ENCODE peak calls at places on chromosomes 12 and 14, in seven cellular contexts. Y is suprapubic skin, D is OCI-LY7, J is dorsolateral prefrontal cortex, F is body of pancreas, W is brain microvascular endothelial cell, S is fibroblast of villous mesenchyme. Z is an unnamed sample.
A peak's percentile ranks its signal among the peaks of the same experiment; 100 is the strongest.

GRCh38 chr14:35993512-35993960 is 167.4 kb downstream of the BRMS1L start:
- DNase-seq in F (no peak), W (no peak), D (no peak), S (no peak), Y (no peak), J (no peak), Z (no peak)

GRCh38 chr12:56001446-56002100 is 4.5 kb downstream of the SUOX start:
- DNase-seq in D (no peak), Y (no peak), F (no peak), W (no peak), S (no peak), J (no peak), Z (no peak)

GRCh38 chr14:100413699-100414098 is 90.6 kb downstream of the SLC25A47 start:
- DNase-seq in Y (no peak), F (no peak), W (no peak), S (no peak), D (no peak), J (no peak), Z (no peak)

GRCh38 chr14:91029451-91030217 is 30.8 kb downstream of the RPS6KA5 start:
- DNase-seq in W (no peak), F (no peak), Y (no peak), S (peak; percentile 51), D (no peak), J (no peak), Z (no peak)

GRCh38 chr12:25404955-25405354 is 148.1 kb downstream of the LMNTD1 start:
- DNase-seq in W (no peak), Y (no peak), F (no peak), D (no peak), S (no peak), J (no peak), Z (no peak)

GRCh38 chr14:104424406-104425072 is 155.0 kb upstream of the C14orf180 start:
- DNase-seq in S (no peak), W (no peak), D (no peak), Y (peak; percentile 54), J (no peak), F (no peak), Z (no peak)

GRCh38 chr12:107258780-107259179 is 165.4 kb upstream of the CRY1 start:
- DNase-seq in Y (no peak), W (no peak), F (no peak), J (no peak), D (no peak), S (no peak), Z (no peak)

GRCh38 chr14:79705126-79705894 is 506.0 kb downstream of the DIO2 start:
- DNase-seq in F (no peak), J (peak; percentile 68), Y (no peak), S (no peak), W (no peak), D (no peak), Z (no peak)

GRCh38 chr12:524167-524951 is 64.6 kb downstream of the B4GALNT3 start:
- DNase-seq in W (no peak), Y (no peak), J (no peak), D (no peak), F (peak; percentile 22), S (peak; percentile 29), Z (no peak)

GRCh38 chr12:92596388-92596787 is 106.4 kb upstream of the PLEKHG7 start:
- DNase-seq in D (no peak), S (peak; percentile 73), J (no peak), W (peak; percentile 80), F (no peak), Y (no peak), Z (peak; percentile 49)

GRCh38 chr12:111428728-111429175 is 23.0 kb downstream of the SH2B3 start:
- DNase-seq in D (peak; percentile 30), F (no peak), W (no peak), S (no peak), J (no peak), Y (peak; percentile 79), Z (peak; percentile 36)

GRCh38 chr14:91555531-91555930 is 45.4 kb upstream of the PPP4R3A start:
- DNase-seq in S (no peak), Y (no peak), D (no peak), J (no peak), W (no peak), F (no peak), Z (no peak)

GRCh38 chr12:50786498-50787231 is 22.8 kb downstream of the ATF1 start:
- DNase-seq in F (no peak), S (peak; percentile 95), J (no peak), W (peak; percentile 86), D (no peak), Y (no peak), Z (peak; percentile 96)
- H3K4me3 ChIP-seq in F (no peak overlapping the region), S (peak overlapping the region; percentile 2), J (no peak overlapping the region), W (no peak overlapping the region), D (no peak overlapping the region), Y (no peak overlapping the region), Z (no peak overlapping the region)

GRCh38 chr14:49617846-49618519 is 2.4 kb downstream of the RPL36AL start:
- DNase-seq in J (no peak), Y (no peak), S (no peak), D (no peak), W (no peak), F (no peak), Z (no peak)

GRCh38 chr14:49621114-49621881 is 699 bp downstream of the MGAT2 start:
- DNase-seq in S (peak; percentile 49), Y (peak; percentile 87), J (peak; percentile 70), F (peak; percentile 66), W (peak; percentile 60), D (peak; percentile 86), Z (peak; percentile 61)

GRCh38 chr14:49619730-49620129 is 696 bp downstream of the RPL36AL start:
- DNase-seq in J (no peak), Y (no peak), W (no peak), D (no peak), F (no peak), S (no peak), Z (no peak)

GRCh38 chr14:49622022-49622607 is 1.5 kb downstream of the MGAT2 start:
- DNase-seq in F (no peak), D (no peak), S (no peak), W (no peak), Y (no peak), J (no peak), Z (no peak)

DNA sequence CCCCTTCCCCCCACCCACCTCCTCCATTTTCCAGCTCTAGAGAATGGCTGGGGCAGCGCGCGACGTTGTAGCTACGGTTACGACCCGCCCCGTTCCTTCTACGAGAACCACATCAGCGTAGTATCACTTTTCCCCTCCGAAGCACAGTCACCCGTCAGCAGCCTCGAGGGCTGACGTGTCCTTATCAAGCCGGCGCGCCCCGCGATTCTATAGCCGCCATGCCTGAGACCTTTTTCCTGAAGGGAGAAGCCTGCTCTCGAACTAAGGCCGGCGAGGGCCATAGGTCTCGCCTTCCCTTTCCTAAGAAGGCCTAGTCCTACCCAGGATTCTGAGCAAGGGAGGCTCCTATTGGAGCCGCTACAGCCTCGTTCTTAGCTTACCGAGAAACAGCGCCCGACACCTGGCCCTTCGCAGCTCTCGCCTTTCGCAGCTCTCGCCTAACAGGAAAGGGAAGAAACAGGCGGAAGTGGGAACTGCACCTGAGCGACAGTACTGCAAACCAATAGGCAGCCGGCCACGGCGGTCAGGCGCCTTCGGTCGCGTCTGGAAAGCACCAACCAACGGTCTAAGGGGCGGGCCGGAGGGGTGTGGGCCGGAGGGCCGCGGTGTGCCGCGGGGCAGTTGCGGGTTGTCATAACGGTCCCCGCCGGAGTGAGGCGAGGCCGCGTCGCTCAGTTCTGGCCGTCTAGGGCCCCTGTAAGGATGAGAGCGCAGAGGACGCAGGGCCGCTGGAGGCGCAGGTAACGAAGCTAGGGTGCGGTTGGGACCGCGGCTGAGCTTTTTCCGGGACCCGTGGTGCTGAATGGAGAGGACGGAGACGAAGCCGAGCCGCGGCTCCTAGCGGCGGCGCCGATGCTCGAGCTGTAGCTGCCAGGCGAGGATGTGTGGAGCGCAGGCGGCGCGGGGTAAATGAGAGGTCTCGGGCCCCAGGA is at the start of the genes MGAT2 and RPL36AL:
- DNase-seq in F (peak; percentile 98), S (peak; percentile 99), W (peak; percentile 99), D (peak; percentile 99), J (peak; percentile 98), Y (peak; percentile 98), Z (peak; percentile 99)
- TF ChIP-seq CTCF in F (peak; percentile 43), S (peak; percentile 41), W (peak; percentile 56), D (peak; percentile 33), J (peak; percentile 26), Y (peak; percentile 16), Z (peak; percentile 23)

GRCh38 chr12:77019920-77020319 is 45.4 kb downstream of the E2F7 start:
- DNase-seq in Y (no peak), F (no peak), S (no peak), W (no peak), J (no peak), D (no peak), Z (no peak)

GRCh38 chr12:77013091-77013490 is 52.3 kb downstream of the E2F7 start:
- DNase-seq in W (no peak), S (no peak), Y (no peak), F (no peak), J (no peak), D (no peak), Z (no peak)

GRCh38 chr12:77010637-77011548 is 54.5 kb downstream of the E2F7 start:
- DNase-seq in D (peak; percentile 63), S (peak; percentile 83), W (peak; percentile 74), F (peak; percentile 74), Y (peak; percentile 87), J (peak; percentile 83), Z (peak; percentile 76)

DNA sequence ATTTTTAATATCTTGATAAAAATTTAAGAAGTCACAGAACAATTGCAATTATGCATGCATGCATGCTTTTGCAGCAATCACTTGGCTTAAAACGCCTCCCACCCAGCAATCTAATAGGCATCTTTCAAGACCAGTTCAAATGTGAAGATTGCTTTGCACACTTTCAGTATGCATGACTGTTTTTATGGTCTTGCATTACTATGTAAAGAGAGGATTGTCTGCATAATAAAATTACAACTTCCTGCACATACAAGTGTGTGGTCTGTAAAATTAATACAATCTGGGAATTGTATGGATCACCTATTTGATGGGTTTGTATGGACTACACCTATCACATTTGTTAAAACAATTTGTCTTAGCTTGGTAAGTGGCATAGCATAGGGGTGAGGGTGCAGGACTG is 48.7 kb downstream of the E2F7 start:
- DNase-seq in Y (no peak), D (no peak), S (no peak), W (no peak), J (no peak), F (no peak), Z (no peak)
- H3K4me3 ChIP-seq in Y (no peak overlapping the region), D (no peak overlapping the region), S (no peak overlapping the region), W (no peak overlapping the region), J (no peak overlapping the region), F (no peak overlapping the region), Z (no peak overlapping the region)

DNA sequence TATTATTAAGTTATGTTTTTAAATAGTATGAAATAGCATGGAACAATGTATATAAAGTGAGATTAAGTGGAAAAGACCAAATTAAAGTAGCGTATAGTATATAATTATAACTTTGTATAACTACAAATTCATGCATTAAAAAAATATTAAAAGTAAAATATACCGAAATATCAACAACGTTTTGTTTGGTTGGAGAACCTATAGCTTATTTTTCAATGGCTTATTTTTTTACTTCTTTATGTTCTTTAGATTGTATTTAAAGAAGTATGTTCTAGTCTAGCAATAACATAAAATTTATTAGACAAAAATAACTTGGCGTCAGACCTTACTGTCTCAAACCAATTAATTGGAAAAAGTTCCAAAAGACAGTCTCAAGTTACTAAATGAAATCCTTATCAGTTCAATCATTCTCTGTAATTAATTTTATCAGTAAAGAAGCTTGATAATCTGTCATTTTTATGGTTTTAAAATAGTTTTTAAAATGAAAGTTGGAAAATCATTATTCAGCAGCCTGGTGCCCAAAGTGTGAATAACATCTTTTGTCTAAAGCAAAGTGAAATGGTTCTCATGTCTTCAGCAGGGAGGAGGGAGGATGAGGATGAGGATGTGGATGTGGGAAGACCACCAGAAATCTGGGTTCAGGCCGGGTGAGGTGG is 46.7 kb downstream of the IRAK3 start:
- DNase-seq in F (no peak), J (no peak), Y (no peak), S (peak; percentile 13), D (peak; percentile 38), W (peak; percentile 11), Z (peak; percentile 27)
- TF ChIP-seq CTCF in F (no peak), J (no peak), Y (no peak), S (peak; percentile 15), D (peak; percentile 37), W (peak; percentile 31), Z (peak; percentile 12)